ENCODE peak calls at places on chromosome 3, in seven cellular contexts. One of them, this sample, is unnamed.

GRCh38 chr3:135784557-135784956 is 181.0 kb upstream of the PPP2R3A start:
- DNase-seq in mesothelial cell of epicardium: no peak
- DNase-seq in fibroblast of mammary gland: no peak
- DNase-seq in OCI-LY7: peak
- DNase-seq in foreskin fibroblast: no peak
- DNase-seq in endothelial cell: no peak
- DNase-seq in lower leg skin: no peak
- DNase-seq in this sample: no peak

GRCh38 chr3:197001972-197002700 is 27.5 kb downstream of the MELTF start:
- DNase-seq in mesothelial cell of epicardium: no peak
- DNase-seq in fibroblast of mammary gland: peak
- DNase-seq in OCI-LY7: peak
- DNase-seq in foreskin fibroblast: no peak
- DNase-seq in endothelial cell: no peak
- DNase-seq in lower leg skin: no peak
- DNase-seq in this sample: no peak

GRCh38 chr3:152322756-152323155 is 54.0 kb downstream of the MBNL1 start:
- DNase-seq in mesothelial cell of epicardium: no peak
- DNase-seq in fibroblast of mammary gland: peak
- DNase-seq in OCI-LY7: peak
- DNase-seq in foreskin fibroblast: no peak
- DNase-seq in endothelial cell: no peak
- DNase-seq in lower leg skin: no peak
- DNase-seq in this sample: no peak

GRCh38 chr3:128309026-128309425 is 155.7 kb downstream of the EEFSEC start:
- DNase-seq in mesothelial cell of epicardium: peak
- DNase-seq in fibroblast of mammary gland: no peak
- DNase-seq in OCI-LY7: no peak
- DNase-seq in foreskin fibroblast: no peak
- DNase-seq in endothelial cell: no peak
- DNase-seq in lower leg skin: no peak
- DNase-seq in this sample: no peak

GRCh38 chr3:9500108-9501050 is 53.2 kb downstream of the LHFPL4 start:
- DNase-seq in mesothelial cell of epicardium: peak
- DNase-seq in fibroblast of mammary gland: peak
- DNase-seq in OCI-LY7: peak
- DNase-seq in foreskin fibroblast: peak
- DNase-seq in endothelial cell: peak
- DNase-seq in lower leg skin: no peak
- DNase-seq in this sample: peak

GRCh38 chr3:153339065-153339464 is 177.0 kb downstream of the RAP2B start:
- DNase-seq in mesothelial cell of epicardium: no peak
- DNase-seq in fibroblast of mammary gland: peak
- DNase-seq in OCI-LY7: no peak
- DNase-seq in foreskin fibroblast: no peak
- DNase-seq in endothelial cell: no peak
- DNase-seq in lower leg skin: no peak
- DNase-seq in this sample: no peak

GRCh38 chr3:53900666-53901331 is 9.1 kb upstream of the SELENOK start:
- DNase-seq in mesothelial cell of epicardium: no peak
- DNase-seq in fibroblast of mammary gland: no peak
- DNase-seq in OCI-LY7: no peak
- DNase-seq in foreskin fibroblast: no peak
- DNase-seq in endothelial cell: no peak
- DNase-seq in lower leg skin: no peak
- DNase-seq in this sample: no peak

GRCh38 chr3:98655666-98656065 is 62.3 kb upstream of the CPOX start:
- DNase-seq in mesothelial cell of epicardium: no peak
- DNase-seq in fibroblast of mammary gland: peak
- DNase-seq in OCI-LY7: no peak
- DNase-seq in foreskin fibroblast: peak
- DNase-seq in endothelial cell: no peak
- DNase-seq in lower leg skin: no peak
- DNase-seq in this sample: no peak

GRCh38 chr3:98978068-98978811 is 76.7 kb upstream of the DCBLD2 start:
- DNase-seq in mesothelial cell of epicardium: no peak
- DNase-seq in fibroblast of mammary gland: no peak
- DNase-seq in OCI-LY7: no peak
- DNase-seq in foreskin fibroblast: no peak
- DNase-seq in endothelial cell: no peak
- DNase-seq in lower leg skin: no peak
- DNase-seq in this sample: no peak

GRCh38 chr3:188102861-188103547 is 51.0 kb upstream of the LPP start:
- DNase-seq in mesothelial cell of epicardium: no peak
- DNase-seq in fibroblast of mammary gland: peak
- DNase-seq in OCI-LY7: no peak
- DNase-seq in foreskin fibroblast: no peak
- DNase-seq in endothelial cell: no peak
- DNase-seq in lower leg skin: no peak
- DNase-seq in this sample: no peak
- TF ChIP-seq CTCF in mesothelial cell of epicardium: no peak
- TF ChIP-seq CTCF in fibroblast of mammary gland: no peak
- TF ChIP-seq CTCF in OCI-LY7: no peak
- TF ChIP-seq CTCF in foreskin fibroblast: no peak
- TF ChIP-seq CTCF in endothelial cell: no peak
- TF ChIP-seq CTCF in lower leg skin: no peak
- TF ChIP-seq CTCF in this sample: no peak

GRCh38 chr3:63795438-63795837 is 23.7 kb upstream of the C3orf49 start:
- DNase-seq in mesothelial cell of epicardium: no peak
- DNase-seq in fibroblast of mammary gland: no peak
- DNase-seq in OCI-LY7: no peak
- DNase-seq in foreskin fibroblast: no peak
- DNase-seq in endothelial cell: no peak
- DNase-seq in lower leg skin: no peak
- DNase-seq in this sample: no peak

GRCh38 chr3:63791974-63792373 is 27.1 kb upstream of the C3orf49 start:
- DNase-seq in mesothelial cell of epicardium: no peak
- DNase-seq in fibroblast of mammary gland: peak
- DNase-seq in OCI-LY7: no peak
- DNase-seq in foreskin fibroblast: peak
- DNase-seq in endothelial cell: no peak
- DNase-seq in lower leg skin: no peak
- DNase-seq in this sample: peak
- TF ChIP-seq CTCF in mesothelial cell of epicardium: no peak
- TF ChIP-seq CTCF in fibroblast of mammary gland: peak
- TF ChIP-seq CTCF in OCI-LY7: peak
- TF ChIP-seq CTCF in foreskin fibroblast: peak
- TF ChIP-seq CTCF in endothelial cell: no peak
- TF ChIP-seq CTCF in lower leg skin: no peak
- TF ChIP-seq CTCF in this sample: peak

GRCh38 chr3:52265387-52265786 is 13.1 kb downstream of the WDR82 start:
- DNase-seq in mesothelial cell of epicardium: no peak
- DNase-seq in fibroblast of mammary gland: no peak
- DNase-seq in OCI-LY7: no peak
- DNase-seq in foreskin fibroblast: no peak
- DNase-seq in endothelial cell: no peak
- DNase-seq in lower leg skin: no peak
- DNase-seq in this sample: no peak
- TF ChIP-seq CTCF in mesothelial cell of epicardium: no peak
- TF ChIP-seq CTCF in fibroblast of mammary gland: no peak
- TF ChIP-seq CTCF in OCI-LY7: peak
- TF ChIP-seq CTCF in foreskin fibroblast: no peak
- TF ChIP-seq CTCF in endothelial cell: no peak
- TF ChIP-seq CTCF in lower leg skin: no peak
- TF ChIP-seq CTCF in this sample: no peak

GRCh38 chr3:50295553-50296166 is 3.4 kb upstream of the IFRD2 start:
- DNase-seq in mesothelial cell of epicardium: no peak
- DNase-seq in fibroblast of mammary gland: no peak
- DNase-seq in OCI-LY7: no peak
- DNase-seq in foreskin fibroblast: no peak
- DNase-seq in endothelial cell: no peak
- DNase-seq in lower leg skin: no peak
- DNase-seq in this sample: no peak
- TF ChIP-seq CTCF in mesothelial cell of epicardium: no peak
- TF ChIP-seq CTCF in fibroblast of mammary gland: no peak
- TF ChIP-seq CTCF in OCI-LY7: no peak
- TF ChIP-seq CTCF in foreskin fibroblast: no peak
- TF ChIP-seq CTCF in endothelial cell: no peak
- TF ChIP-seq CTCF in lower leg skin: no peak
- TF ChIP-seq CTCF in this sample: no peak

DNA sequence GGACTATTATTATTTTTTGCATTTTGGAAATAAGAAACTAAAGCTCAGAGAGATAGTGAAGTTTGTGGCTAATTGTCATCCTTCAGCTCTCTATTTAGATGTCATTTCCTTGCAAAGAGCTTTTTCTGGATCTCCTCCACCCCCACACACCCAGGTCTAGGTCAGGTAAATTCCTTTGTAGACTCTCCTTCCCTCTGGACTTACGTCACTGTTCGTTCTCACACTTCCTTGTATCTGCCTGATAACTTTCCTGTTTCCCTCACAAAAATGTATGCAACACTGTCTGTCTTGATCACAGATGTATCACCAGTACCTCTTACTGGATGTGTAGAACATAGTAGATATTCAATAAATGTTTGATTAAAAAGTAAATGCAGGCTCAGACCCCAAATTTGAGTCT is 6.1 kb upstream of the MB21D2 start:
- DNase-seq in mesothelial cell of epicardium: no peak
- DNase-seq in fibroblast of mammary gland: no peak
- DNase-seq in OCI-LY7: no peak
- DNase-seq in foreskin fibroblast: no peak
- DNase-seq in endothelial cell: no peak
- DNase-seq in lower leg skin: no peak
- DNase-seq in this sample: no peak
- TF ChIP-seq CTCF in mesothelial cell of epicardium: no peak
- TF ChIP-seq CTCF in fibroblast of mammary gland: no peak
- TF ChIP-seq CTCF in OCI-LY7: no peak
- TF ChIP-seq CTCF in foreskin fibroblast: no peak
- TF ChIP-seq CTCF in endothelial cell: no peak
- TF ChIP-seq CTCF in lower leg skin: no peak
- TF ChIP-seq CTCF in this sample: no peak

GRCh38 chr3:147384210-147385058 is 21.9 kb downstream of the ZIC4 start:
- DNase-seq in mesothelial cell of epicardium: no peak
- DNase-seq in fibroblast of mammary gland: no peak
- DNase-seq in OCI-LY7: no peak
- DNase-seq in foreskin fibroblast: no peak
- DNase-seq in endothelial cell: peak
- DNase-seq in lower leg skin: no peak
- DNase-seq in this sample: no peak

GRCh38 chr3:147381610-147382009 is 24.7 kb downstream of the ZIC4 start:
- DNase-seq in mesothelial cell of epicardium: no peak
- DNase-seq in fibroblast of mammary gland: no peak
- DNase-seq in OCI-LY7: no peak
- DNase-seq in foreskin fibroblast: no peak
- DNase-seq in endothelial cell: no peak
- DNase-seq in lower leg skin: no peak
- DNase-seq in this sample: no peak

GRCh38 chr3:147380996-147381376 is 25.4 kb downstream of the ZIC4 start:
- DNase-seq in mesothelial cell of epicardium: no peak
- DNase-seq in fibroblast of mammary gland: no peak
- DNase-seq in OCI-LY7: no peak
- DNase-seq in foreskin fibroblast: no peak
- DNase-seq in endothelial cell: no peak
- DNase-seq in lower leg skin: no peak
- DNase-seq in this sample: no peak

GRCh38 chr3:147385059-147386012 is 21.0 kb downstream of the ZIC4 start:
- DNase-seq in mesothelial cell of epicardium: no peak
- DNase-seq in fibroblast of mammary gland: no peak
- DNase-seq in OCI-LY7: no peak
- DNase-seq in foreskin fibroblast: no peak
- DNase-seq in endothelial cell: no peak
- DNase-seq in lower leg skin: no peak
- DNase-seq in this sample: no peak

GRCh38 chr3:147383617-147384016 is 22.7 kb downstream of the ZIC4 start:
- DNase-seq in mesothelial cell of epicardium: no peak
- DNase-seq in fibroblast of mammary gland: no peak
- DNase-seq in OCI-LY7: no peak
- DNase-seq in foreskin fibroblast: no peak
- DNase-seq in endothelial cell: no peak
- DNase-seq in lower leg skin: no peak
- DNase-seq in this sample: no peak
- TF ChIP-seq CTCF in mesothelial cell of epicardium: no peak
- TF ChIP-seq CTCF in fibroblast of mammary gland: peak
- TF ChIP-seq CTCF in OCI-LY7: peak
- TF ChIP-seq CTCF in foreskin fibroblast: peak
- TF ChIP-seq CTCF in endothelial cell: peak
- TF ChIP-seq CTCF in lower leg skin: no peak
- TF ChIP-seq CTCF in this sample: peak

GRCh38 chr3:144687862-144688261 is 716.2 kb downstream of the DIPK2A start:
- DNase-seq in mesothelial cell of epicardium: no peak
- DNase-seq in fibroblast of mammary gland: peak
- DNase-seq in OCI-LY7: no peak
- DNase-seq in foreskin fibroblast: no peak
- DNase-seq in endothelial cell: no peak
- DNase-seq in lower leg skin: no peak
- DNase-seq in this sample: no peak
- TF ChIP-seq CTCF in mesothelial cell of epicardium: no peak
- TF ChIP-seq CTCF in fibroblast of mammary gland: peak
- TF ChIP-seq CTCF in OCI-LY7: peak
- TF ChIP-seq CTCF in foreskin fibroblast: no peak
- TF ChIP-seq CTCF in endothelial cell: no peak
- TF ChIP-seq CTCF in lower leg skin: no peak
- TF ChIP-seq CTCF in this sample: peak

DNA sequence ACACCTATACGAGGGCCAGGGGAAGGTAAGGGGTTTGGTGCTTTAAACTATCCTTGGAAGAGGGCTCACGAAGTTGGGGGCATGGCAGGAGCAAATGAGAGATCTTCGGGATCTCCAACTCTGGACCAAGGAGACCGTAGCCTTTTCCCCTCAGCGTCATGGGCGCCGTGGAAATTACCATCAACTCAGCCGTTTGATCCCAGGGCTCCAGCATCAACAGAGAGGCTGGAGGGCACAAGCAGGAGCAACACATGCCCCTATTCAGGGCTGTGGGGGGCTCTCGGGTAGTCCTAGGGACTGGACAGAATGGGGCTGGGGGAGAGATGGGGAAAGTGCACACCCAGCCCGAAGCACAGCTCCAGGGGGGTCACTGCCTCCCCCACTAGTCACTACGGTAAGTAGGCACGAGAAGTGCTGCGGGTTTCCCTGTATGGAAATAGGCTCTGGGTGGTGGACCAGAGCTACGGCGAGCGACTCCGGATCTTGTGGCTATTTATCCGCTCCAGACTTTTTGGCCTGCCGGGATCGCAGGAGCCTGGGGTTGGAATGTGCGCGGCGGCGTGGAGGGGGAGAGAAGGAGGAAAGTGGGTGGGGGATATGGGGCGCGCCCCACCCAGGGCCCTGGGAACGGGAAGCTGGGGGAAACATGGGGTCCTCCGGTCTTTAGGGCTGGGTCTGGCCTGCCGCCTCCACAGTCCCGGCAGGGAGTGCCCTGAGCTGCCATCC is 539 bp upstream of the LAMB2 start:
- DNase-seq in mesothelial cell of epicardium: peak
- DNase-seq in fibroblast of mammary gland: peak
- DNase-seq in OCI-LY7: no peak
- DNase-seq in foreskin fibroblast: peak
- DNase-seq in endothelial cell: peak
- DNase-seq in lower leg skin: peak
- DNase-seq in this sample: peak
- TF ChIP-seq CTCF in mesothelial cell of epicardium: no peak
- TF ChIP-seq CTCF in fibroblast of mammary gland: no peak
- TF ChIP-seq CTCF in OCI-LY7: no peak
- TF ChIP-seq CTCF in foreskin fibroblast: no peak
- TF ChIP-seq CTCF in endothelial cell: no peak
- TF ChIP-seq CTCF in lower leg skin: no peak
- TF ChIP-seq CTCF in this sample: no peak

This sample was measured in BJ.